ENCODE peak calls at places on chromosomes 5 and 9, in ten cellular contexts. Z is dorsolateral prefrontal cortex, K is IMR-90, M is endothelial cell of umbilical vein, Y is WERI-Rb-1, T is PC-3, Q is K562, V is heart right ventricle, N is thyroid gland, B is body of pancreas. P is an unnamed sample. For H3K27me3, the result is how much of the 10 kb centered on the place peaks cover.

GRCh38 chr5:115184780-115185179 is 15.1 kb upstream of the TRIM36 start:
- DNase-seq in Y (no peak), B (no peak), K (peak), M (no peak), Q (no peak), Z (no peak), N (no peak), V (no peak), T (no peak), P (no peak)

GRCh38 chr5:125372694-125373621 is 626.5 kb upstream of the ZNF608 start:
- DNase-seq in B (no peak), Q (no peak), T (peak), Z (peak), V (no peak), N (no peak), Y (peak), M (peak), K (peak), P (no peak)

GRCh38 chr5:539469-540214 is 15.4 kb upstream of the SLC9A3 start:
- DNase-seq in T (no peak), N (no peak), K (no peak), Y (no peak), M (no peak), B (peak), Z (no peak), Q (no peak), V (no peak), P (peak)

GRCh38 chr9:135139366-135139965 is 52.0 kb downstream of the OLFM1 start:
- DNase-seq in N (no peak), K (no peak), T (no peak), V (no peak), Y (no peak), B (no peak), Q (no peak), Z (peak), M (no peak), P (no peak)

GRCh38 chr9:124596172-124596839 is 89.1 kb upstream of the NR5A1 start:
- DNase-seq in B (no peak), N (no peak), Y (no peak), K (no peak), Z (no peak), T (no peak), V (no peak), Q (no peak), M (no peak), P (no peak)

GRCh38 chr9:123174887-123175518 is 93.4 kb downstream of the STRBP start:
- DNase-seq in M (no peak), N (no peak), K (no peak), Z (no peak), B (no peak), Y (no peak), Q (no peak), T (no peak), V (no peak), P (no peak)

GRCh38 chr9:33817327-33818166 is 587 bp downstream of the UBE2R2 start:
- DNase-seq in T (peak), Y (peak), M (peak), Q (peak), K (peak), N (peak), V (peak), Z (peak), B (peak), P (peak)

GRCh38 chr9:131296452-131296851 is 6.9 kb downstream of the PLPP7 start:
- DNase-seq in K (no peak), B (no peak), N (no peak), Q (no peak), M (no peak), Y (no peak), T (no peak), Z (no peak), V (no peak), P (no peak)

GRCh38 chr5:149223081-149223848 is 48.4 kb upstream of the AFAP1L1 start:
- DNase-seq in Q (no peak), K (peak), Y (no peak), Z (no peak), N (no peak), T (no peak), V (no peak), B (no peak), M (no peak), P (no peak)

GRCh38 chr9:78714591-78714990 is 417.7 kb downstream of the PSAT1 start:
- DNase-seq in B (no peak), K (no peak), N (no peak), Q (no peak), M (no peak), Y (no peak), Z (no peak), V (no peak), T (no peak), P (no peak)

DNA sequence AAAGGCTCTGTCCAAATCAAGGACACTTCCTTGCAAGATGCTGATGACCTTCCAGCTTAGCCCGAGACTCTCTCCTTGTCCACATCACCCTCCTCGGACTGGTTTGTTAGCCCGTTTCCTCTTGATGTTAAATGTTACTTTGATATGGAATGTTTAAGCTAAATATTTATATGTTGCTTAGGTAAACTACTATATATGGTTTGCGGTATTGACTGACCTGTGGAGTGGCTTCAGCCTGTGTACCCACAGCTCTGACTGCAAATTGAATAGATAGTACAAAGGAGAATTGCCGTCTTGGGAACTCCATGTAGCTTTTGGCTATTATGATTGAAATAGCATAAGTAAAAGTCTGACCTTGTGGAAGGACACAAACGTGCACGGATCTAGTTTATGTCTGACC is 422.0 kb downstream of the YTHDC2 start:
- DNase-seq in Q (no peak), M (no peak), T (no peak), V (no peak), Z (no peak), B (no peak), K (no peak), Y (no peak), N (no peak), P (no peak)
- H3K27ac ChIP-seq in Q (no peak), M (no peak), T (no peak), V (no peak), Z (no peak), B (no peak), K (no peak), Y (no peak), N (no peak), P (no peak)

DNA sequence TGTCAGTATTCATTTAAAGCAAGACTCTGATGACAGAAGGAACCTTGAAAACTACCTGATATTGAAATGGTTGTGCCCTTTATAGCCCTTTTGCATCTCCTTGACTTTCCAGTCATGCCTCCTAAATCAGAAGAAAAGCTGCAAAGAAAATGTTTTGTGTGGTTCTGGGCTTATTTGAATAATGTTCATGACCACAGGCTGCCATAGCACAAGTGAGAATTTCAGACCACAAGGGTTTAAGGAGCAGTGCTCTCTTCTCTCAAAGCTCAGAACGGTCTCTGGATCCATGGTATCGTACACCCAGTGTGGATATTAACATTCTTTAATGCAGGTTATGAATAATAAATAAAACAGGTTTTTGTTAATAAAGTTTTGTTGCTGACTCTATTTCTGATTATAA is 54.2 kb downstream of the GPR107 start:
- DNase-seq in K (no peak), M (no peak), V (no peak), Y (no peak), Z (no peak), B (no peak), N (no peak), Q (no peak), T (no peak), P (no peak)
- H3K27me3 ChIP-seq in K (under half), M (under half), V (under half), Y (under half), Z (under half), B (under half), N (under half), Q (under half), T (under half), P (under half)

DNA sequence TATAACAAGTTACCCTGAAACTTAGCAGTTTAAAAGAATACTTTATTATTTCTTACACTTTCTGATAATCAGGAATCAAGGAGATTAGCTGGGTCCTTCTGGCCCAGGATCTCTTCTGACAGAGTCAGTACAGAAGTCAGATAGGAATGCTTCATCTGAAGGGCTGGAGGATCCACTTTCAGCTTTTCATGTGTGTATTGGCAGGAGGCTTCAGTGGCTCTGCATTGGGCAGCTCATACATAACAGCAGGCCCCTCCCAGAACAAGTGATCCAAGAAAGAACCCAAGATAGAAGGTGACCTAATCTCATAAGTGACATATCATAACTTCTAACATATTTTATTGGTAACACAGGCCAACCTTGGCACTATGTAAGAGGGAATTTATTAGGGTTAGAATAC is 258.4 kb downstream of the HCN1 start:
- DNase-seq in M (no peak), N (no peak), T (no peak), K (no peak), B (no peak), Z (no peak), V (no peak), Y (no peak), Q (no peak), P (no peak)
- H3K27ac ChIP-seq in M (no peak), N (no peak), T (no peak), K (no peak), B (no peak), Z (no peak), V (no peak), Y (no peak), Q (no peak), P (no peak)

GRCh38 chr5:132010645-132011560 is 555 bp downstream of the ACSL6 start:
- DNase-seq in M (no peak), Q (peak), B (no peak), V (no peak), Y (peak), K (no peak), Z (no peak), T (no peak), N (no peak), P (peak)

GRCh38 chr5:132013006-132013689 is 1.7 kb upstream of the ACSL6 start:
- DNase-seq in M (no peak), Z (peak), V (peak), K (no peak), N (no peak), B (no peak), Q (no peak), T (no peak), Y (peak), P (peak)

GRCh38 chr5:132011561-132012384 is at the start of gene ACSL6:
- DNase-seq in N (peak), B (peak), M (no peak), T (no peak), Q (peak), V (no peak), K (no peak), Z (no peak), Y (peak), P (peak)

GRCh38 chr5:132012385-132013005 is 1.0 kb upstream of the ACSL6 start:
- DNase-seq in M (peak), Q (peak), K (peak), Y (peak), V (peak), T (peak), B (peak), Z (no peak), N (peak), P (peak)

GRCh38 chr5:132013711-132014110 is 2.3 kb upstream of the ACSL6 start:
- DNase-seq in B (no peak), Y (no peak), V (no peak), T (no peak), N (no peak), K (no peak), Z (no peak), Q (no peak), M (no peak), P (no peak)
- H3K27me3 ChIP-seq in B (under half), Y (under half), V (under half), T (under half), N (under half), K (half or more), Z (under half), Q (under half), M (under half), P (under half)

GRCh38 chr5:52800394-52801213 is 12.9 kb downstream of the ITGA1 start:
- DNase-seq in M (peak), T (peak), N (peak), B (peak), Y (peak), Q (peak), Z (peak), K (peak), V (peak), P (peak)

GRCh38 chr5:52801329-52801728 is 13.6 kb downstream of the ITGA1 start:
- DNase-seq in Z (no peak), T (peak), K (peak), Y (no peak), Q (no peak), B (no peak), M (peak), V (no peak), N (no peak), P (no peak)

GRCh38 chr5:52804359-52804758 is 16.6 kb downstream of the ITGA1 start:
- DNase-seq in T (no peak), Y (no peak), K (no peak), Q (no peak), N (no peak), Z (no peak), V (no peak), B (no peak), M (no peak), P (no peak)

GRCh38 chr5:52799983-52800393 is 12.3 kb downstream of the ITGA1 start:
- DNase-seq in Q (peak), Y (peak), T (peak), B (peak), K (peak), N (peak), M (peak), Z (peak), V (peak), P (peak)

GRCh38 chr5:52802272-52803011 is 14.7 kb downstream of the ITGA1 start:
- DNase-seq in T (no peak), V (no peak), M (peak), Y (no peak), N (no peak), Q (no peak), K (peak), B (no peak), Z (no peak), P (no peak)
- H3K27ac ChIP-seq in T (peak), V (peak), M (no peak), Y (no peak), N (peak), Q (no peak), K (peak), B (no peak), Z (peak), P (peak)

P was measured in sigmoid colon.